ENCODE peak calls at places on chromosomes 4 and X, in seven cellular contexts. One of them, this sample, is unnamed.

GRCh38 chr4:3387943-3388348 is 53.8 kb upstream of the HGFAC start:
- DNase-seq in GM12878: no peak
- DNase-seq in SK-N-SH: peak
- DNase-seq in HCT116: no peak
- DNase-seq in H1: peak
- DNase-seq in K562: no peak
- DNase-seq in HepG2: no peak
- DNase-seq in this sample: peak

GRCh38 chr4:2333356-2333841 is 71.5 kb upstream of the MXD4 start:
- DNase-seq in GM12878: peak
- DNase-seq in HepG2: no peak
- DNase-seq in H1: no peak
- DNase-seq in SK-N-SH: peak
- DNase-seq in HCT116: no peak
- DNase-seq in K562: no peak
- DNase-seq in this sample: no peak

GRCh38 chrX:133580630-133581029 is 165.3 kb upstream of the GPC4 start:
- DNase-seq in H1: no peak
- DNase-seq in HepG2: no peak
- DNase-seq in K562: no peak
- DNase-seq in HCT116: no peak
- DNase-seq in SK-N-SH: no peak
- DNase-seq in GM12878: no peak
- DNase-seq in this sample: no peak

GRCh38 chr4:94410678-94411206 is 41.0 kb upstream of the PDLIM5 start:
- DNase-seq in K562: no peak
- DNase-seq in HepG2: peak
- DNase-seq in HCT116: no peak
- DNase-seq in GM12878: no peak
- DNase-seq in H1: no peak
- DNase-seq in SK-N-SH: no peak
- DNase-seq in this sample: peak

GRCh38 chrX:87167841-87168240 is 349.8 kb upstream of the KLHL4 start:
- DNase-seq in GM12878: no peak
- DNase-seq in K562: no peak
- DNase-seq in H1: no peak
- DNase-seq in HCT116: no peak
- DNase-seq in SK-N-SH: no peak
- DNase-seq in HepG2: no peak
- DNase-seq in this sample: no peak

GRCh38 chr4:26136615-26137014 is 184.2 kb upstream of the RBPJ start:
- DNase-seq in K562: no peak
- DNase-seq in SK-N-SH: no peak
- DNase-seq in HCT116: no peak
- DNase-seq in H1: no peak
- DNase-seq in GM12878: no peak
- DNase-seq in HepG2: no peak
- DNase-seq in this sample: no peak

GRCh38 chrX:117407449-117408170 is 709.0 kb downstream of the KLHL13 start:
- DNase-seq in K562: no peak
- DNase-seq in H1: no peak
- DNase-seq in HCT116: no peak
- DNase-seq in GM12878: no peak
- DNase-seq in HepG2: no peak
- DNase-seq in SK-N-SH: no peak
- DNase-seq in this sample: peak

GRCh38 chr4:169033660-169034059 is 23.6 kb upstream of the CBR4 start:
- DNase-seq in HCT116: peak
- DNase-seq in SK-N-SH: peak
- DNase-seq in H1: no peak
- DNase-seq in K562: peak
- DNase-seq in GM12878: no peak
- DNase-seq in HepG2: no peak
- DNase-seq in this sample: no peak

GRCh38 chrX:141989802-141990201 is 86.1 kb downstream of the MAGEC1 start:
- DNase-seq in H1: no peak
- DNase-seq in SK-N-SH: no peak
- DNase-seq in GM12878: no peak
- DNase-seq in K562: no peak
- DNase-seq in HepG2: no peak
- DNase-seq in HCT116: no peak
- DNase-seq in this sample: no peak

GRCh38 chr4:120207021-120207420 is 140.4 kb upstream of the MAD2L1 start:
- DNase-seq in GM12878: no peak
- DNase-seq in HCT116: no peak
- DNase-seq in HepG2: no peak
- DNase-seq in SK-N-SH: no peak
- DNase-seq in H1: no peak
- DNase-seq in K562: no peak
- DNase-seq in this sample: no peak

GRCh38 chrX:112642349-112642748 is 37.4 kb downstream of the LHFPL1 start:
- DNase-seq in H1: peak
- DNase-seq in HepG2: peak
- DNase-seq in HCT116: peak
- DNase-seq in SK-N-SH: peak
- DNase-seq in GM12878: no peak
- DNase-seq in K562: peak
- DNase-seq in this sample: peak
- TF ChIP-seq JUND in H1: no peak
- TF ChIP-seq JUND in HepG2: no peak
- TF ChIP-seq JUND in HCT116: no peak
- TF ChIP-seq JUND in SK-N-SH: no peak
- TF ChIP-seq JUND in GM12878: no peak
- TF ChIP-seq JUND in K562: no peak
- TF ChIP-seq JUND in this sample: no peak

DNA sequence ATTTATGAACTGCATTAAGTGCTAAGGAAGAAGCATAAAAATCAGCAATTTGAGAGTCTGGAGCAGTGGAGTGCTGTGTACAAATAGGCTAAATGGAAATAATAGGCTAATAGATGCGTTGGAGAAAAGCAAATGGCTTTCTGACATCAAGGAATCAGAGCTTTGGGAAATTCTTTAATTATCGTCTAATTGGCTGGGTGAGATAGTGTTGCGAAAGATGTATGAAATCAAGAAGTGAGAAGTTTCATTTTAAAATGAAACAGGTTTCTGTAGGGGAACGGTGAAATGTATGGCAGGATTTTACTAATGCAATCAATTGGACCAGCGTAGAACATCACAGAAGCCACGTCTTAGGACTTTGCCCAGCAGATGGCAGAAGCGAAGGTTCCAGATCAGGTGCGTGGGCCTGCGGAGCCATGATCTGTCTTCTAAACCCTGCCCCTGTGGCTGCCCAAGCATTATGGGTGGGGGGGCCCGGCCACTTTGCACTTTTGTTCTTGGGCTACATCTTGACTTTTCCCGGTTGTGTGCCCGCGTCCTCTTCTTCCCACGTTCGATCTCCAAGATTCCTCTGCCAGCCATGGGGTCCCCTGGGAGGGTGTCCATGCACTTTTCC is 118.5 kb upstream of the SHISA3 start:
- DNase-seq in GM12878: no peak
- DNase-seq in SK-N-SH: no peak
- DNase-seq in H1: no peak
- DNase-seq in HCT116: no peak
- DNase-seq in HepG2: no peak
- DNase-seq in K562: no peak
- DNase-seq in this sample: no peak
- TF ChIP-seq JUND in GM12878: no peak
- TF ChIP-seq JUND in SK-N-SH: no peak
- TF ChIP-seq JUND in H1: no peak
- TF ChIP-seq JUND in HCT116: no peak
- TF ChIP-seq JUND in HepG2: no peak
- TF ChIP-seq JUND in K562: no peak
- TF ChIP-seq JUND in this sample: no peak

GRCh38 chrX:10158279-10158939 is 1.6 kb downstream of the CLCN4 start:
- DNase-seq in HepG2: no peak
- DNase-seq in H1: peak
- DNase-seq in HCT116: no peak
- DNase-seq in K562: no peak
- DNase-seq in SK-N-SH: peak
- DNase-seq in GM12878: no peak
- DNase-seq in this sample: no peak
- TF ChIP-seq JUND in HepG2: no peak
- TF ChIP-seq JUND in H1: no peak
- TF ChIP-seq JUND in HCT116: no peak
- TF ChIP-seq JUND in K562: no peak
- TF ChIP-seq JUND in SK-N-SH: no peak
- TF ChIP-seq JUND in GM12878: no peak
- TF ChIP-seq JUND in this sample: no peak

GRCh38 chr4:177229331-177229730 is 80.3 kb upstream of the NEIL3 start:
- DNase-seq in GM12878: no peak
- DNase-seq in K562: no peak
- DNase-seq in HCT116: no peak
- DNase-seq in H1: no peak
- DNase-seq in SK-N-SH: no peak
- DNase-seq in HepG2: no peak
- DNase-seq in this sample: peak
- TF ChIP-seq JUND in GM12878: no peak
- TF ChIP-seq JUND in K562: no peak
- TF ChIP-seq JUND in HCT116: no peak
- TF ChIP-seq JUND in H1: no peak
- TF ChIP-seq JUND in SK-N-SH: no peak
- TF ChIP-seq JUND in HepG2: no peak
- TF ChIP-seq JUND in this sample: no peak

GRCh38 chr4:113880240-113881028 is 99.0 kb downstream of the ARSJ start:
- DNase-seq in HCT116: no peak
- DNase-seq in K562: no peak
- DNase-seq in H1: no peak
- DNase-seq in GM12878: no peak
- DNase-seq in SK-N-SH: no peak
- DNase-seq in HepG2: no peak
- DNase-seq in this sample: no peak

GRCh38 chr4:113884655-113885054 is 94.8 kb downstream of the ARSJ start:
- DNase-seq in K562: no peak
- DNase-seq in GM12878: no peak
- DNase-seq in HCT116: no peak
- DNase-seq in SK-N-SH: no peak
- DNase-seq in HepG2: no peak
- DNase-seq in H1: no peak
- DNase-seq in this sample: no peak

GRCh38 chr4:113878718-113879117 is 100.7 kb downstream of the ARSJ start:
- DNase-seq in K562: no peak
- DNase-seq in HCT116: no peak
- DNase-seq in GM12878: no peak
- DNase-seq in SK-N-SH: peak
- DNase-seq in H1: peak
- DNase-seq in HepG2: peak
- DNase-seq in this sample: no peak

GRCh38 chr4:113882668-113883067 is 96.8 kb downstream of the ARSJ start:
- DNase-seq in GM12878: no peak
- DNase-seq in HepG2: no peak
- DNase-seq in H1: no peak
- DNase-seq in HCT116: no peak
- DNase-seq in K562: no peak
- DNase-seq in SK-N-SH: no peak
- DNase-seq in this sample: no peak

GRCh38 chr4:113881256-113881655 is 98.2 kb downstream of the ARSJ start:
- DNase-seq in H1: no peak
- DNase-seq in HepG2: no peak
- DNase-seq in K562: no peak
- DNase-seq in HCT116: no peak
- DNase-seq in GM12878: no peak
- DNase-seq in SK-N-SH: no peak
- DNase-seq in this sample: no peak
- TF ChIP-seq JUND in H1: no peak
- TF ChIP-seq JUND in HepG2: no peak
- TF ChIP-seq JUND in K562: no peak
- TF ChIP-seq JUND in HCT116: no peak
- TF ChIP-seq JUND in GM12878: no peak
- TF ChIP-seq JUND in SK-N-SH: no peak
- TF ChIP-seq JUND in this sample: no peak

DNA sequence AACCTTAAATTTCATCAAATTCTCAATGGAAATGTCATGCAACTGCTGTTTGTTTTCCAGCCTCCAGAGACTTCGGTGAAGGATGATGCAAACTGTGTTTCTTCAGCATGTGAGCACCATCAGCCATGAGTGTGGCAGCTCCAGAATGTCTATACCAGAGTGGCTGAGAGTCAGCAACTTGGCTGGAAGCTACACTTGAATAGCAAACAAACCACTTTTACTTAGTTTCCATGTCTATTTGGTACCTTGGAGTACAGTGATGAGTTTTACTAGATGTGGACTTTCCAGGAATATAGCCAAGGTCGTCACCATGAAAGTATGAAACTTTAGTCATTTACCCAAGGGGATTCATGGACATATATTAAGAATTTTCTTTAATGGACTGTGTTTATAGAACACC is 4.3 kb upstream of the IL21 start:
- DNase-seq in HCT116: no peak
- DNase-seq in HepG2: no peak
- DNase-seq in H1: no peak
- DNase-seq in SK-N-SH: no peak
- DNase-seq in K562: no peak
- DNase-seq in GM12878: no peak
- DNase-seq in this sample: no peak
- TF ChIP-seq JUND in HCT116: no peak
- TF ChIP-seq JUND in HepG2: no peak
- TF ChIP-seq JUND in H1: no peak
- TF ChIP-seq JUND in SK-N-SH: no peak
- TF ChIP-seq JUND in K562: no peak
- TF ChIP-seq JUND in GM12878: no peak
- TF ChIP-seq JUND in this sample: no peak

DNA sequence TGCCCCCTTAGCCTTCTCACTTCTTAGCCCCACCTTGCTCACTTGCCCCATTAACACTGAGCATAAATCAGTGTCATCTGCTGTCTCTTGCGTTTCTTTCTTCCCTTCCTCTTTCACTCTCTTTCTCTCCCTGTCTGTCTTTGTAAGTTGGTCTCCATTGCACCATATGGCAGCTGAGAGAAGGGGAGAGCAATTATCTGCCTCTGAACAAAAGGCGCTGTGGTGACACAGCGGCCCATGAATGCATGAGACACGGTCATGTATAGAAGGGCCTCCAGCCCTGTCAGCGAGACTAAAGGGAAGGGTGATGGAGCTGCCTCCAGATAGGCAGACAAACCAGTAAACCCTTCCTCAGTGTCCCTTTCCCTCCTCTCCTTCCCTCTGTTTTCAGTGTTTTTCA is 88.8 kb upstream of the PCDH18 start:
- DNase-seq in HCT116: no peak
- DNase-seq in SK-N-SH: no peak
- DNase-seq in K562: no peak
- DNase-seq in GM12878: no peak
- DNase-seq in H1: no peak
- DNase-seq in HepG2: no peak
- DNase-seq in this sample: no peak
- TF ChIP-seq JUND in HCT116: no peak
- TF ChIP-seq JUND in SK-N-SH: no peak
- TF ChIP-seq JUND in K562: no peak
- TF ChIP-seq JUND in GM12878: no peak
- TF ChIP-seq JUND in H1: no peak
- TF ChIP-seq JUND in HepG2: no peak
- TF ChIP-seq JUND in this sample: no peak

DNA sequence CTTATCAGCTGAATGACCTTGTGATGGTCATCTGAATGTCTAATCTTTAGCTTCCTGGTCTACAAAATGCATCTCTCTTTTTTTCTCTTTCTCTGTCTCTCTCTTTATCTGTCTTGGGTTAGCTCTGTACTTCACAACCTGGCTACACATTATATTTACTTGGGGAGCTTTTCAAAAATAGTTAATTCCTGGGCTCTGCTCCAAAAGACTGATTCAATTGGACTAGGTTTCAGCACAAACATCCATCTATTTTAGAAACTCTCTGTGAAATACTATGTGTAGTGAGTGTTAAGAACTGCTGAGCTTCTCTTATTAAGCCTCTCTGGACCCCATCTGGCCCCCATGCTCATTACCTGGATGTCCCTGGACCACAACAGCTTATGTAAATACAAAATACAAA is 14.6 kb upstream of the BOD1L1 start:
- DNase-seq in HepG2: no peak
- DNase-seq in K562: no peak
- DNase-seq in SK-N-SH: no peak
- DNase-seq in HCT116: no peak
- DNase-seq in H1: no peak
- DNase-seq in GM12878: no peak
- DNase-seq in this sample: no peak
- TF ChIP-seq JUND in HepG2: no peak
- TF ChIP-seq JUND in K562: no peak
- TF ChIP-seq JUND in SK-N-SH: no peak
- TF ChIP-seq JUND in HCT116: no peak
- TF ChIP-seq JUND in H1: no peak
- TF ChIP-seq JUND in GM12878: no peak
- TF ChIP-seq JUND in this sample: no peak